ENCODE peak calls at places on chromosome 16, in seven cellular contexts. E, I, L, D, K, Z and G are unnamed samples.

GRCh38 chr16:9800180-9800738 is 382.0 kb downstream of the GRIN2A start:
- DNase-seq in E (no peak), I (no peak), L (no peak), D (no peak), K (no peak), Z (no peak), G (no peak)

GRCh38 chr16:85174871-85175723 is 62.8 kb upstream of the CIBAR2 start:
- DNase-seq in E (no peak), I (peak; percentile 47), L (no peak), D (peak; percentile 54), K (no peak), Z (peak; percentile 67), G (no peak)

GRCh38 chr16:73210686-73211085 is 162.8 kb upstream of the ZFHX3 start:
- DNase-seq in E (no peak), I (no peak), L (no peak), D (no peak), K (no peak), Z (no peak), G (no peak)

GRCh38 chr16:12651765-12652531 is 151.7 kb downstream of the CPPED1 start:
- DNase-seq in E (no peak), I (no peak), L (no peak), D (no peak), K (no peak), Z (no peak), G (no peak)

GRCh38 chr16:81220369-81220768 is 18.1 kb upstream of the BCO1 start:
- DNase-seq in E (no peak), I (no peak), L (no peak), D (no peak), K (no peak), Z (no peak), G (no peak)

GRCh38 chr16:19123535-19124178 is 9.9 kb downstream of the ITPRIPL2 start:
- DNase-seq in E (no peak), I (peak; percentile 62), L (no peak), D (no peak), K (no peak), Z (no peak), G (no peak)

GRCh38 chr16:54489225-54489781 is 202.7 kb upstream of the IRX3 start:
- DNase-seq in E (no peak), I (no peak), L (no peak), D (no peak), K (no peak), Z (no peak), G (no peak)

GRCh38 chr16:75064403-75065148 is 52.0 kb downstream of the LDHD start:
- DNase-seq in E (no peak), I (no peak), L (no peak), D (peak; percentile 39), K (no peak), Z (no peak), G (no peak)

GRCh38 chr16:28067604-28068382 is 4.3 kb upstream of the GSG1L start:
- DNase-seq in E (no peak), I (no peak), L (no peak), D (peak; percentile 74), K (no peak), Z (peak; percentile 3), G (no peak)

GRCh38 chr16:70701998-70702397 is 16.1 kb upstream of the MTSS2 start:
- DNase-seq in E (no peak), I (no peak), L (no peak), D (no peak), K (no peak), Z (no peak), G (no peak)

GRCh38 chr16:58507195-58507962 is 7.4 kb downstream of the NDRG4 start:
- DNase-seq in E (no peak), I (peak; percentile 44), L (no peak), D (no peak), K (peak; percentile 48), Z (no peak), G (peak; percentile 69)

GRCh38 chr16:23573822-23574221 is 16.3 kb downstream of the UBFD1 start:
- DNase-seq in E (no peak), I (no peak), L (no peak), D (no peak), K (no peak), Z (no peak), G (no peak)
- H3K36me3 ChIP-seq in E (peaks cover 90% of the 10 kb centered on the region), I (peaks cover 12% of the 10 kb centered on the region), L (peaks cover 85% of the 10 kb centered on the region), D (peaks cover 60% of the 10 kb centered on the region), K (peaks cover 6% of the 10 kb centered on the region), Z (peaks cover 15% of the 10 kb centered on the region), G (no peaks in the 10 kb centered on the region)

GRCh38 chr16:67723940-67724339 is 4.8 kb upstream of the GFOD2 start:
- DNase-seq in E (no peak), I (no peak), L (no peak), D (no peak), K (no peak), Z (no peak), G (peak; percentile 45)

GRCh38 chr16:67719778-67720144 is 645 bp upstream of the GFOD2 start:
- DNase-seq in E (no peak), I (no peak), L (peak; percentile 37), D (peak; percentile 63), K (no peak), Z (no peak), G (peak; percentile 40)

GRCh38 chr16:67726106-67727034 is 7.3 kb upstream of the GFOD2 start:
- DNase-seq in E (no peak), I (no peak), L (no peak), D (peak; percentile 4), K (no peak), Z (peak; percentile 61), G (peak; percentile 66)

GRCh38 chr16:67720236-67720635 is 1.1 kb upstream of the GFOD2 start:
- DNase-seq in E (no peak), I (no peak), L (no peak), D (no peak), K (no peak), Z (no peak), G (no peak)

GRCh38 chr16:67723151-67723915 is 4.2 kb upstream of the GFOD2 start:
- DNase-seq in E (no peak), I (no peak), L (no peak), D (peak; percentile 75), K (no peak), Z (no peak), G (peak; percentile 49)
- H3K36me3 ChIP-seq in E (peaks cover 50% of the 10 kb centered on the region), I (peaks cover 3% of the 10 kb centered on the region), L (peaks cover 44% of the 10 kb centered on the region), D (peaks cover 28% of the 10 kb centered on the region), K (no peaks in the 10 kb centered on the region), Z (peaks cover 5% of the 10 kb centered on the region), G (peaks cover 5% of the 10 kb centered on the region)

DNA sequence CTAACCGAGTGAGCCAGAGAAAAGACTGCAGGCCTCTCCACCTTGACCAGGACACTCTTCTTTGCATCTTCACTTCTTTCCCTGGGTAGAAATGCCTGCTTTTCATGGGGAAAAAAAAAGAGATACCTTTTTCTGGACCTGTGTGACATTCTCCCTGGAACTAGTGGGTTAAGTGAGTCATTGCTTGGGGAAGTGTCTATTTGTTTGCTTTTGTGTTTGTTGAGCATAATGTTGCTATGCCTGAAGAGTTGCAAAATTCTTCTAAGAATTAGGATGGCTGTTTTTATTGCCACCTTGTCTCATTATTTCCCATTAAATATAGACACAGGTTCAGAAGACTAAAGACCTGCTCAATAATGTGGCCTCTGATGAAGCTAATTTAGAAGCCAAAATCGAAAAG is 18.8 kb downstream of the CLUAP1 start:
- DNase-seq in E (no peak), I (no peak), L (no peak), D (no peak), K (no peak), Z (no peak), G (no peak)
- H3K36me3 ChIP-seq in E (peaks cover 89% of the 10 kb centered on the region), I (peaks cover 2% of the 10 kb centered on the region), L (peaks cover 98% of the 10 kb centered on the region), D (peaks cover 36% of the 10 kb centered on the region), K (no peaks in the 10 kb centered on the region), Z (peaks cover 34% of the 10 kb centered on the region), G (no peaks in the 10 kb centered on the region)

DNA sequence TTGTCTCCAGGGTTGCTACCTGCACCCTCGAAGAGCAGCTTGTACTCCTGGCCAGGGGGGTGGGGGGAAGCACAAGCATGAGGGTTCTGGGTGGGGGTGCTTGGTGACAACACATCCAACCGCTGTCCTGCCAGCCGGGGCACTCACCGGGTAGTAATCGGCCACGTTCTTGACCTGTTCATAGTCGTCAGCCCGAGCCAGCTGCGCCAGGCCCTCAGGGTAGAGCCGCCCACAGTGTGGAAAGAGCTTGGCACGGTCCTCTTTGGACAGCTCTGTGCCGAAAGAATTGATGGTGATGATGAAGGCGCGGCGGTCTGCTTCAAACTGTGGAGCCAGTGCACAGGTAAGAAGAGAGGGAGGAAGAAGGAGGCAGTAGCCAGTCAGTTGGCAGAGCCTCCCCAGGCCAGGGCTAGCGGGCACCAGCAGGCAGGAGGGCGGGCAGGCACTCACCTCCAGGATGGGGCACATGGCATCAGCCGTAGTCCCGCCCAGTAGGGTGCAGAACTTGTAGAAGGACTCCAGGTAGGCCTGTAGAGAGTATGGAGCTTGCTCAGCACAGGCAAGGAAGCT is 8.0 kb downstream of the HSD11B2 start:
- DNase-seq in E (no peak), I (no peak), L (no peak), D (no peak), K (peak; percentile 86), Z (no peak), G (no peak)
- H3K36me3 ChIP-seq in E (peaks cover 35% of the 10 kb centered on the region), I (no peaks in the 10 kb centered on the region), L (peaks cover 16% of the 10 kb centered on the region), D (peaks cover 39% of the 10 kb centered on the region), K (no peaks in the 10 kb centered on the region), Z (peaks cover 15% of the 10 kb centered on the region), G (peaks cover 4% of the 10 kb centered on the region)

DNA sequence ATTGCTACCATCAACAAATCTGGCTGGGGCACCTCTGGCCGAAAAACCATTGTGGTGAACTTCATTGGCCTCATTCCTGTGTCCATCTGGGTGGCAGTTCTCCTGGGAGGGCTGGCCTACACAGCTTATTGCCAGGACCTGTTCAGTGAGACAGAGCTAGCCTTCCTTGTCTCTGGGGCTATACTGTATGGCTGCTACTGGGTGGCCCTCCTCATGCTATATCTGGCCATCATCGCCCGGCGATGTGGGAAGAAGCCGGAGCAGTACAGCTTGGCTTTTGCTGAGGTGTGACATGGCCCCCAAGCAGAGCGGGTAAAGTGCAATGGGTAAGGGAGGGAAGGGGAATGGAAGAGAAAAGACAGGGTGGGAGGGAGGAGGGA is 9.5 kb downstream of the HAS3 start:
- DNase-seq in E (no peak), I (no peak), L (no peak), D (no peak), K (no peak), Z (no peak), G (no peak)
- H3K36me3 ChIP-seq in E (peaks cover 37% of the 10 kb centered on the region), I (no peaks in the 10 kb centered on the region), L (peaks cover 50% of the 10 kb centered on the region), D (peaks cover 50% of the 10 kb centered on the region), K (no peaks in the 10 kb centered on the region), Z (no peaks in the 10 kb centered on the region), G (no peaks in the 10 kb centered on the region)

GRCh38 chr16:31706925-31707324 is 166.7 kb upstream of the ZNF267 start:
- DNase-seq in E (no peak), I (no peak), L (no peak), D (no peak), K (no peak), Z (no peak), G (no peak)
- H3K36me3 ChIP-seq in E (peaks cover 50% of the 10 kb centered on the region), I (no peaks in the 10 kb centered on the region), L (peaks cover 48% of the 10 kb centered on the region), D (peaks cover 39% of the 10 kb centered on the region), K (no peaks in the 10 kb centered on the region), Z (peaks cover 45% of the 10 kb centered on the region), G (peaks cover 5% of the 10 kb centered on the region)